ENCODE peak calls at places on chromosome 21, in seven cellular contexts. One of them, this sample, is unnamed.

GRCh38 chr21:40179167-40179566 is 311.9 kb downstream of the PCP4 start:
- DNase-seq in pancreas: no peak
- DNase-seq in HFF-Myc: no peak
- DNase-seq in cardiac muscle cell: no peak
- DNase-seq in AG04450: no peak
- DNase-seq in MM.1S: no peak
- DNase-seq in HCT116: no peak
- DNase-seq in this sample: no peak

GRCh38 chr21:42025392-42026071 is 15.4 kb upstream of the ZBTB21 start:
- DNase-seq in pancreas: no peak
- DNase-seq in HFF-Myc: no peak
- DNase-seq in cardiac muscle cell: no peak
- DNase-seq in AG04450: no peak
- DNase-seq in MM.1S: no peak
- DNase-seq in HCT116: no peak
- DNase-seq in this sample: no peak

GRCh38 chr21:25586242-25586805 is 21.0 kb downstream of the MRPL39 start:
- DNase-seq in pancreas: no peak
- DNase-seq in HFF-Myc: no peak
- DNase-seq in cardiac muscle cell: no peak
- DNase-seq in AG04450: no peak
- DNase-seq in MM.1S: no peak
- DNase-seq in HCT116: no peak
- DNase-seq in this sample: no peak

GRCh38 chr21:28479660-28480059 is 513.0 kb downstream of the LTN1 start:
- DNase-seq in pancreas: no peak
- DNase-seq in HFF-Myc: no peak
- DNase-seq in cardiac muscle cell: no peak
- DNase-seq in AG04450: no peak
- DNase-seq in MM.1S: no peak
- DNase-seq in HCT116: no peak
- DNase-seq in this sample: no peak

GRCh38 chr21:41634211-41634694 is 126.3 kb upstream of the TMPRSS2 start:
- DNase-seq in pancreas: no peak
- DNase-seq in HFF-Myc: no peak
- DNase-seq in cardiac muscle cell: no peak
- DNase-seq in AG04450: no peak
- DNase-seq in MM.1S: no peak
- DNase-seq in HCT116: no peak
- DNase-seq in this sample: no peak

GRCh38 chr21:17785403-17785788 is 33.8 kb downstream of the C21orf91 start:
- DNase-seq in pancreas: no peak
- DNase-seq in HFF-Myc: no peak
- DNase-seq in cardiac muscle cell: no peak
- DNase-seq in AG04450: no peak
- DNase-seq in MM.1S: no peak
- DNase-seq in HCT116: no peak
- DNase-seq in this sample: no peak

GRCh38 chr21:41370840-41371697 is 9.2 kb downstream of the MX2 start:
- DNase-seq in pancreas: no peak
- DNase-seq in HFF-Myc: no peak
- DNase-seq in cardiac muscle cell: no peak
- DNase-seq in AG04450: no peak
- DNase-seq in MM.1S: no peak
- DNase-seq in HCT116: no peak
- DNase-seq in this sample: peak; percentile 9

GRCh38 chr21:32298658-32299081 is at the start of gene MRAP:
- DNase-seq in pancreas: no peak
- DNase-seq in HFF-Myc: no peak
- DNase-seq in cardiac muscle cell: no peak
- DNase-seq in AG04450: no peak
- DNase-seq in MM.1S: no peak
- DNase-seq in HCT116: no peak
- DNase-seq in this sample: no peak

GRCh38 chr21:38341546-38342012 is 84.8 kb downstream of the KCNJ15 start:
- DNase-seq in pancreas: no peak
- DNase-seq in HFF-Myc: no peak
- DNase-seq in cardiac muscle cell: no peak
- DNase-seq in AG04450: no peak
- DNase-seq in MM.1S: no peak
- DNase-seq in HCT116: no peak
- DNase-seq in this sample: no peak

GRCh38 chr21:41973861-41974751 is 20.3 kb upstream of the C2CD2 start:
- DNase-seq in pancreas: no peak
- DNase-seq in HFF-Myc: no peak
- DNase-seq in cardiac muscle cell: no peak
- DNase-seq in AG04450: no peak
- DNase-seq in MM.1S: no peak
- DNase-seq in HCT116: no peak
- DNase-seq in this sample: no peak

GRCh38 chr21:42366292-42367010 is at the start of gene TFF1:
- DNase-seq in pancreas: no peak
- DNase-seq in HFF-Myc: no peak
- DNase-seq in cardiac muscle cell: no peak
- DNase-seq in AG04450: no peak
- DNase-seq in MM.1S: no peak
- DNase-seq in HCT116: no peak
- DNase-seq in this sample: no peak

GRCh38 chr21:42144679-42145568 is 73.8 kb downstream of the UMODL1 start:
- DNase-seq in pancreas: no peak
- DNase-seq in HFF-Myc: no peak
- DNase-seq in cardiac muscle cell: no peak
- DNase-seq in AG04450: no peak
- DNase-seq in MM.1S: no peak
- DNase-seq in HCT116: no peak
- DNase-seq in this sample: no peak

GRCh38 chr21:29177800-29178199 is 47.4 kb downstream of the MAP3K7CL start:
- DNase-seq in pancreas: no peak
- DNase-seq in HFF-Myc: no peak
- DNase-seq in cardiac muscle cell: no peak
- DNase-seq in AG04450: no peak
- DNase-seq in MM.1S: no peak
- DNase-seq in HCT116: no peak
- DNase-seq in this sample: no peak

GRCh38 chr21:29018540-29018939 is 609 bp downstream of the RWDD2B start:
- DNase-seq in pancreas: no peak
- DNase-seq in HFF-Myc: no peak
- DNase-seq in cardiac muscle cell: no peak
- DNase-seq in AG04450: no peak
- DNase-seq in MM.1S: no peak
- DNase-seq in HCT116: no peak
- DNase-seq in this sample: no peak

GRCh38 chr21:31732891-31733520 is 1.1 kb upstream of the SCAF4 start:
- DNase-seq in pancreas: peak; percentile 21
- DNase-seq in HFF-Myc: no peak
- DNase-seq in cardiac muscle cell: no peak
- DNase-seq in AG04450: no peak
- DNase-seq in MM.1S: no peak
- DNase-seq in HCT116: no peak
- DNase-seq in this sample: no peak

GRCh38 chr21:39641827-39642450 is 29.2 kb downstream of the B3GALT5 start:
- DNase-seq in pancreas: no peak
- DNase-seq in HFF-Myc: no peak
- DNase-seq in cardiac muscle cell: no peak
- DNase-seq in AG04450: no peak
- DNase-seq in MM.1S: no peak
- DNase-seq in HCT116: no peak
- DNase-seq in this sample: no peak

GRCh38 chr21:39483917-39484316 is 32.1 kb downstream of the SH3BGR start:
- DNase-seq in pancreas: no peak
- DNase-seq in HFF-Myc: no peak
- DNase-seq in cardiac muscle cell: no peak
- DNase-seq in AG04450: no peak
- DNase-seq in MM.1S: no peak
- DNase-seq in HCT116: no peak
- DNase-seq in this sample: peak; percentile 39

GRCh38 chr21:38147391-38147790 is 109.4 kb upstream of the KCNJ15 start:
- DNase-seq in pancreas: no peak
- DNase-seq in HFF-Myc: no peak
- DNase-seq in cardiac muscle cell: no peak
- DNase-seq in AG04450: no peak
- DNase-seq in MM.1S: no peak
- DNase-seq in HCT116: no peak
- DNase-seq in this sample: no peak

GRCh38 chr21:14675774-14676530 is 129.8 kb upstream of the SAMSN1 start:
- DNase-seq in pancreas: no peak
- DNase-seq in HFF-Myc: no peak
- DNase-seq in cardiac muscle cell: no peak
- DNase-seq in AG04450: no peak
- DNase-seq in MM.1S: peak; percentile 91
- DNase-seq in HCT116: no peak
- DNase-seq in this sample: no peak

GRCh38 chr21:34803792-34804440 is 135.1 kb downstream of the CLIC6 start:
- DNase-seq in pancreas: no peak
- DNase-seq in HFF-Myc: no peak
- DNase-seq in cardiac muscle cell: no peak
- DNase-seq in AG04450: no peak
- DNase-seq in MM.1S: no peak
- DNase-seq in HCT116: no peak
- DNase-seq in this sample: no peak

GRCh38 chr21:34800797-34801518 is 132.2 kb downstream of the CLIC6 start:
- DNase-seq in pancreas: no peak
- DNase-seq in HFF-Myc: no peak
- DNase-seq in cardiac muscle cell: no peak
- DNase-seq in AG04450: no peak
- DNase-seq in MM.1S: no peak
- DNase-seq in HCT116: no peak
- DNase-seq in this sample: no peak

GRCh38 chr21:34799092-34799491 is 130.3 kb downstream of the CLIC6 start:
- DNase-seq in pancreas: no peak
- DNase-seq in HFF-Myc: no peak
- DNase-seq in cardiac muscle cell: no peak
- DNase-seq in AG04450: no peak
- DNase-seq in MM.1S: no peak
- DNase-seq in HCT116: no peak
- DNase-seq in this sample: no peak

GRCh38 chr21:34802180-34802899 is 133.5 kb downstream of the CLIC6 start:
- DNase-seq in pancreas: no peak
- DNase-seq in HFF-Myc: no peak
- DNase-seq in cardiac muscle cell: no peak
- DNase-seq in AG04450: no peak
- DNase-seq in MM.1S: peak; percentile 35
- DNase-seq in HCT116: no peak
- DNase-seq in this sample: no peak

GRCh38 chr21:34801519-34802132 is 132.8 kb downstream of the CLIC6 start:
- DNase-seq in pancreas: no peak
- DNase-seq in HFF-Myc: no peak
- DNase-seq in cardiac muscle cell: no peak
- DNase-seq in AG04450: no peak
- DNase-seq in MM.1S: peak; percentile 69
- DNase-seq in HCT116: no peak
- DNase-seq in this sample: no peak
- TF ChIP-seq CTCF in pancreas: no peak
- TF ChIP-seq CTCF in HFF-Myc: peak; percentile 38
- TF ChIP-seq CTCF in cardiac muscle cell: peak; percentile 45
- TF ChIP-seq CTCF in AG04450: peak; percentile 23
- TF ChIP-seq CTCF in MM.1S: peak; percentile 91
- TF ChIP-seq CTCF in HCT116: no peak
- TF ChIP-seq CTCF in this sample: peak; percentile 63

GRCh38 chr21:44919111-44919912 is 1.4 kb downstream of the ITGB2 start:
- DNase-seq in pancreas: no peak
- DNase-seq in HFF-Myc: no peak
- DNase-seq in cardiac muscle cell: no peak
- DNase-seq in AG04450: no peak
- DNase-seq in MM.1S: no peak
- DNase-seq in HCT116: no peak
- DNase-seq in this sample: no peak
- H3K4me3 ChIP-seq in pancreas: no peak overlapping the region
- H3K4me3 ChIP-seq in HFF-Myc: no peak overlapping the region
- H3K4me3 ChIP-seq in cardiac muscle cell: no peak overlapping the region
- H3K4me3 ChIP-seq in AG04450: no peak overlapping the region
- H3K4me3 ChIP-seq in MM.1S: no peak overlapping the region
- H3K4me3 ChIP-seq in HCT116: no peak overlapping the region
- H3K4me3 ChIP-seq in this sample: no peak overlapping the region

DNA sequence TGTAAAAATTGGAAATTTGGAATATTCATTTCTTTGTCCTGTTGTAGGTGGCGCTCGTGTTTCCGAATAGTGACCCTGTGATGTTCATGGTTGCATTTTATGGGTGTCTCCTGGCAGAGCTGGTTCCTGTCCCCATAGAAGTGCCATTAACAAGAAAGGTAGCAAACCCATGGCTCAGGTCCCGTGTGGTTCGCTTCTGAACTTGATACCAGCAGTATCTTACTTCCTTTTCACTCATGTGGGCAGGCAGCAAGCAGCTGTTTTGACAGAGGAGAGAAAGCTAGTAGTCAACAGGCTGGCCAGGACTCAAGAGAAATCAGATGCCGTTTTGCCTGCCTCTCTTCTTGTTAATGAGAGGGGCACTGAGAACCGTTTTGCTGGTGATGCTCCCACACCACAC is 72.8 kb downstream of the S100B start:
- DNase-seq in pancreas: no peak
- DNase-seq in HFF-Myc: no peak
- DNase-seq in cardiac muscle cell: no peak
- DNase-seq in AG04450: no peak
- DNase-seq in MM.1S: no peak
- DNase-seq in HCT116: no peak
- DNase-seq in this sample: no peak
- TF ChIP-seq CTCF in pancreas: no peak
- TF ChIP-seq CTCF in HFF-Myc: no peak
- TF ChIP-seq CTCF in cardiac muscle cell: no peak
- TF ChIP-seq CTCF in AG04450: no peak
- TF ChIP-seq CTCF in MM.1S: no peak
- TF ChIP-seq CTCF in HCT116: no peak
- TF ChIP-seq CTCF in this sample: no peak

GRCh38 chr21:15687208-15687607 is 42.6 kb upstream of the USP25 start:
- DNase-seq in pancreas: no peak
- DNase-seq in HFF-Myc: peak; percentile 12
- DNase-seq in cardiac muscle cell: no peak
- DNase-seq in AG04450: no peak
- DNase-seq in MM.1S: no peak
- DNase-seq in HCT116: no peak
- DNase-seq in this sample: no peak
- H3K4me3 ChIP-seq in pancreas: no peak overlapping the region
- H3K4me3 ChIP-seq in HFF-Myc: no peak overlapping the region
- H3K4me3 ChIP-seq in cardiac muscle cell: no peak overlapping the region
- H3K4me3 ChIP-seq in AG04450: no peak overlapping the region
- H3K4me3 ChIP-seq in MM.1S: no peak overlapping the region
- H3K4me3 ChIP-seq in HCT116: no peak overlapping the region
- H3K4me3 ChIP-seq in this sample: no peak overlapping the region

This sample was measured in retinal pigment epithelial cell.